ENCODE peak calls at places on chromosome 13, in seven cellular contexts. C, P, X, V, D, N and I are unnamed samples.
A peak's percentile ranks its signal among the peaks of the same experiment; 100 is the strongest.

GRCh38 chr13:42715909-42716308 is 65.5 kb upstream of the FAM216B start:
- DNase-seq in C (no peak), P (no peak), X (no peak), V (no peak), D (no peak), N (no peak), I (no peak)

GRCh38 chr13:47481521-47481920 is 519.6 kb downstream of the SUCLA2 start:
- DNase-seq in C (peak; percentile 23), P (no peak), X (no peak), V (no peak), D (no peak), N (no peak), I (no peak)

GRCh38 chr13:47413112-47413511 is 516.3 kb upstream of the HTR2A start:
- DNase-seq in C (peak; percentile 34), P (no peak), X (no peak), V (no peak), D (no peak), N (no peak), I (no peak)

GRCh38 chr13:31927219-31927653 is 104.3 kb upstream of the FRY start:
- DNase-seq in C (no peak), P (no peak), X (no peak), V (no peak), D (no peak), N (no peak), I (no peak)

GRCh38 chr13:112990783-112991182 is 21.8 kb downstream of the MCF2L start:
- DNase-seq in C (no peak), P (no peak), X (no peak), V (no peak), D (peak; percentile 61), N (no peak), I (no peak)

GRCh38 chr13:31699650-31700049 is 39.7 kb upstream of the RXFP2 start:
- DNase-seq in C (no peak), P (no peak), X (no peak), V (no peak), D (no peak), N (no peak), I (no peak)

GRCh38 chr13:74206061-74206561 is 71.9 kb upstream of the KLF12 start:
- DNase-seq in C (peak; percentile 92), P (no peak), X (no peak), V (peak; percentile 3), D (no peak), N (peak; percentile 64), I (no peak)

GRCh38 chr13:97257228-97257755 is 35.2 kb downstream of the MBNL2 start:
- DNase-seq in C (no peak), P (no peak), X (no peak), V (peak; percentile 31), D (no peak), N (no peak), I (no peak)

GRCh38 chr13:37748913-37749312 is 120.7 kb downstream of the TRPC4 start:
- DNase-seq in C (no peak), P (no peak), X (no peak), V (no peak), D (no peak), N (no peak), I (no peak)

GRCh38 chr13:113763254-113763653 is 4.2 kb downstream of the TMEM255B start:
- DNase-seq in C (no peak), P (no peak), X (no peak), V (no peak), D (no peak), N (no peak), I (no peak)

GRCh38 chr13:113153810-113154748 is 4.4 kb upstream of the PROZ start:
- DNase-seq in C (peak; percentile 51), P (peak; percentile 75), X (peak; percentile 18), V (peak; percentile 50), D (peak; percentile 93), N (peak; percentile 74), I (peak; percentile 85)

GRCh38 chr13:76884167-76884566 is 2.0 kb downstream of the KCTD12 start:
- DNase-seq in C (no peak), P (no peak), X (no peak), V (no peak), D (no peak), N (peak; percentile 59), I (no peak)

GRCh38 chr13:31199849-31200635 is at the start of gene B3GLCT:
- DNase-seq in C (peak; percentile 68), P (peak; percentile 78), X (peak; percentile 36), V (peak; percentile 87), D (peak; percentile 97), N (peak; percentile 74), I (peak; percentile 89)

DNA sequence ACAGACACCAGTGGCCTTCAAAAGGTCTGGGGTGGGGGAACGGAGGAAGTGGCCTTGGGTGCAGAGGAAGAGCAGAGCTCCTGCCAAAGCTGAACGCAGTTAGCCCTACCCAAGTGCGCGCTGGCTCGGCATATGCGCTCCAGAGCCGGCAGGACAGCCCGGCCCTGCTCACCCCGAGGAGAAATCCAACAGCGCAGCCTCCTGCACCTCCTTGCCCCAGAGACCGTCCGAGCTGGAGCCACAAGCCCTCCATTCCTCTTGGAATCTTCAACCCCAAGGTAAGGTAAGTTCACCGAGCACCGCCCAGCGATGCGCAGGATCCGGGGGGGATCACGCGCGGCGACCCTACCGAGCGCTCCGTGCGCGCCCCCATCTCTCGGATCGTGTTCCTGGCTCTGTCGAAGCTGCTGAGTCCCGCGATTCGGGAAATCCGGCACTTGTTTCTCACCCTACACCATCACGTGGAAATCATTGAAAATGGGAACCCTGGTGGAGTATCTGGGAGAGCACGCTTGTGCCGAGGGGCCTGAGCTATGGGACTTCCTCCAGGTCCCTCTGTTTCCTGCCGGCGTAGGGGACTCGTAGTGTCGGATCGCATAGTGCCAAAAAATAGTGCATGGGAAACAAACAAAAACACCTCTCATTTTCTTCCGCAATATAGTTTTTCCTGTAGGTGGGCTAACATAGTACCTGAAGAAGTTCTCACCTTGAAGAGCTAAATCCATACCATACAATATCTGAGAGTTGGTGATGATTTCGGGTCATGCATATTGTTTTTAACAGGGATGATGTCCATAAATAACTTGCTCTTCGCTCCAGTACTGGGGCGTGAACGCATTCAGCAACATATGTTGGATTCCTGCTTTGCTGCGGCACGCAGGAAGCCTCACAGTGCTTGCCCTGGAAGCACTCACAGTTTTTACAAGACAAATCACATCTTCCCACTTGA is 9.3 kb downstream of the PDX1 start:
- DNase-seq in C (no peak), P (no peak), X (no peak), V (no peak), D (no peak), N (no peak), I (no peak)
- H3K9me3 ChIP-seq in C (peaks cover 4% of the 10 kb centered on the region), P (no peaks in the 10 kb centered on the region), X (no peaks in the 10 kb centered on the region), V (no peaks in the 10 kb centered on the region), D (no peaks in the 10 kb centered on the region), N (peaks cover 13% of the 10 kb centered on the region), I (no peaks in the 10 kb centered on the region)

GRCh38 chr13:63403726-63404125 is 1988.1 kb upstream of the PCDH20 start:
- DNase-seq in C (no peak), P (no peak), X (no peak), V (no peak), D (no peak), N (no peak), I (no peak)
- H3K9ac ChIP-seq in C (no peak overlapping the region), P (no peak overlapping the region), X (no peak overlapping the region), V (no peak overlapping the region), D (no peak overlapping the region), N (no peak overlapping the region), I (no peak overlapping the region)

GRCh38 chr13:40070357-40070756 is 414.9 kb downstream of the COG6 start:
- DNase-seq in C (no peak), P (no peak), X (no peak), V (no peak), D (no peak), N (no peak), I (no peak)
- H2AFZ ChIP-seq in C (no peak overlapping the region), P (no peak overlapping the region), X (no peak overlapping the region), V (no peak overlapping the region), D (no peak overlapping the region), N (no peak overlapping the region), I (peak overlapping the region; percentile 32)

GRCh38 chr13:24092108-24092507 is 68.4 kb upstream of the SPATA13 start:
- DNase-seq in C (no peak), P (no peak), X (no peak), V (no peak), D (no peak), N (no peak), I (no peak)

GRCh38 chr13:24096659-24097058 is 63.9 kb upstream of the SPATA13 start:
- DNase-seq in C (no peak), P (no peak), X (no peak), V (no peak), D (no peak), N (no peak), I (no peak)

GRCh38 chr13:24097064-24097463 is 63.5 kb upstream of the SPATA13 start:
- DNase-seq in C (peak; percentile 76), P (no peak), X (no peak), V (peak; percentile 19), D (no peak), N (peak; percentile 68), I (no peak)

GRCh38 chr13:24100152-24100551 is 60.4 kb upstream of the SPATA13 start:
- DNase-seq in C (no peak), P (no peak), X (no peak), V (no peak), D (no peak), N (no peak), I (no peak)

DNA sequence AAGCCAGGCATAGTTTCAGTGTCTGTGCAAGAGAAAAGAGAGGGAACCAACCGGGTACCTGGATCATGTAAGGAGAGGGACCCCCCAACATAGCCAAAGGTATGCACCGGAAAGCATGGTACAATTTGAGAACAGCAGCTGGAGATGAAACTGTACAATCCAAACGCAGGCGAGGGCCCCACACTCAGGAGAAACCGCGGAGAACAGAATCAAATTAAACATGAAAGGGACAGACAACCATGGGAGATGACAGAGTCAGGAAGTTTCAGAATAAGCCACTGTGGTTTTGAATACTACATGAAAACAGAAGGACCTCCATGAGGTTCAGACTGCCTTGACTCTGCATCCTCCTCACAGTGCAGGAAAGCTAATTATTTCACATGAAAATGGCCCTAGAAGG is 62.9 kb upstream of the SPATA13 start:
- DNase-seq in C (no peak), P (no peak), X (no peak), V (no peak), D (no peak), N (no peak), I (no peak)
- H3K9me3 ChIP-seq in C (no peaks in the 10 kb centered on the region), P (no peaks in the 10 kb centered on the region), X (no peaks in the 10 kb centered on the region), V (no peaks in the 10 kb centered on the region), D (no peaks in the 10 kb centered on the region), N (no peaks in the 10 kb centered on the region), I (no peaks in the 10 kb centered on the region)

GRCh38 chr13:44307844-44308243 is 65.8 kb upstream of the SERP2 start:
- DNase-seq in C (no peak), P (no peak), X (peak; percentile 15), V (peak; percentile 40), D (no peak), N (no peak), I (no peak)
- H3K9ac ChIP-seq in C (no peak overlapping the region), P (no peak overlapping the region), X (peak overlapping the region; percentile 62), V (peak overlapping the region; percentile 99), D (no peak overlapping the region), N (no peak overlapping the region), I (no peak overlapping the region)

DNA sequence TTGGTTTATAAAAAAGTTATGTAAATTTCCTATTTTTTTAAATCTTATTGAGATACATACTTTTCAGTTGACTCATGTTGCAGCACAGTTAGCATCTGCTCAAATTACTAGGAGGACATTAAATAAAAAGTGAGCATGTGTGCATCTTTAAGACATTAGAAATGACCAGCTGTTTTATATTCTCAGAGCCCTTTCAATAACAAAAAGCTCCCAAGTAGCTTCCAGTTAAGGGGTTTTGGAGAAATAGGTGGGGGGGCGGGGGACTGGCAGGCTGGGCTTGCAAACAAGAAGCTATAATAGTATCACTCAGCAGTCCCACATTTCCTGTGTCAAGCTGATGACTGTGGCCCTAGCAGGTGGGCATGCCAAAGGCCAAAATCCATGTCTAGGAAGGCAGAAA is 1713.1 kb upstream of the SLC10A2 start:
- DNase-seq in C (peak; percentile 64), P (no peak), X (no peak), V (peak; percentile 36), D (no peak), N (peak; percentile 28), I (no peak)
- H2AFZ ChIP-seq in C (no peak overlapping the region), P (no peak overlapping the region), X (no peak overlapping the region), V (no peak overlapping the region), D (no peak overlapping the region), N (no peak overlapping the region), I (no peak overlapping the region)

GRCh38 chr13:25397763-25398162 is 26.0 kb downstream of the ATP8A2 start:
- DNase-seq in C (no peak), P (no peak), X (no peak), V (no peak), D (no peak), N (no peak), I (no peak)
- H3K9me3 ChIP-seq in C (no peaks in the 10 kb centered on the region), P (peaks cover 15% of the 10 kb centered on the region), X (no peaks in the 10 kb centered on the region), V (no peaks in the 10 kb centered on the region), D (no peaks in the 10 kb centered on the region), N (no peaks in the 10 kb centered on the region), I (no peaks in the 10 kb centered on the region)